ENCODE peak calls at places on chromosomes 7 and 10, in five cellular contexts. A is H7, O is brain microvascular endothelial cell, T is fibroblast of mammary gland, W is SJSA1. E is an unnamed sample.
A peak's percentile ranks its signal among the peaks of the same experiment; 100 is the strongest.

GRCh38 chr7:155209478-155209864 is 88.2 kb upstream of the INSIG1 start:
- DNase-seq in W (no peak), T (no peak), O (no peak), A (no peak), E (no peak)

GRCh38 chr10:5776150-5776880 is 36.9 kb downstream of the GDI2 start:
- DNase-seq in O (no peak), T (no peak), A (peak; percentile 63), W (peak; percentile 58), E (no peak)

GRCh38 chr10:30724296-30724695 is 94.7 kb upstream of the LYZL2 start:
- DNase-seq in W (no peak), T (no peak), O (no peak), A (no peak), E (no peak)

GRCh38 chr10:3126741-3127342 is 45.7 kb downstream of the PITRM1 start:
- DNase-seq in A (no peak), W (no peak), T (no peak), O (no peak), E (no peak)

GRCh38 chr10:98306501-98306900 is 38.5 kb upstream of the LOXL4 start:
- DNase-seq in A (no peak), W (no peak), T (no peak), O (no peak), E (no peak)

GRCh38 chr10:25390733-25391132 is 215.9 kb downstream of the GPR158 start:
- DNase-seq in W (no peak), T (no peak), O (no peak), A (no peak), E (no peak)

GRCh38 chr7:116706668-116707126 is 34.7 kb downstream of the MET start:
- DNase-seq in O (peak; percentile 59), T (peak; percentile 59), A (no peak), W (no peak), E (no peak)

GRCh38 chr7:27184342-27185012 is 555 bp downstream of the HOXA11 start:
- DNase-seq in T (peak; percentile 44), A (peak; percentile 81), W (peak; percentile 70), O (no peak), E (no peak)

GRCh38 chr7:117588352-117588794 is 108.5 kb downstream of the CFTR start:
- DNase-seq in A (no peak), O (no peak), W (no peak), T (peak; percentile 49), E (no peak)

GRCh38 chr7:77727936-77728701 is 31.9 kb downstream of the RSBN1L start:
- DNase-seq in O (no peak), T (peak; percentile 31), W (peak; percentile 81), A (peak; percentile 7), E (peak; percentile 51)

GRCh38 chr7:95493247-95493646 is 7.5 kb downstream of the ASB4 start:
- DNase-seq in A (no peak), O (peak; percentile 63), T (peak; percentile 67), W (peak; percentile 50), E (no peak)

GRCh38 chr10:103715430-103715829 is 139.9 kb downstream of the SH3PXD2A start:
- DNase-seq in O (peak; percentile 66), A (no peak), T (peak; percentile 85), W (no peak), E (no peak)

GRCh38 chr7:112161253-112162160 is 44.7 kb downstream of the DOCK4 start:
- DNase-seq in W (no peak), A (no peak), O (no peak), T (no peak), E (no peak)

DNA sequence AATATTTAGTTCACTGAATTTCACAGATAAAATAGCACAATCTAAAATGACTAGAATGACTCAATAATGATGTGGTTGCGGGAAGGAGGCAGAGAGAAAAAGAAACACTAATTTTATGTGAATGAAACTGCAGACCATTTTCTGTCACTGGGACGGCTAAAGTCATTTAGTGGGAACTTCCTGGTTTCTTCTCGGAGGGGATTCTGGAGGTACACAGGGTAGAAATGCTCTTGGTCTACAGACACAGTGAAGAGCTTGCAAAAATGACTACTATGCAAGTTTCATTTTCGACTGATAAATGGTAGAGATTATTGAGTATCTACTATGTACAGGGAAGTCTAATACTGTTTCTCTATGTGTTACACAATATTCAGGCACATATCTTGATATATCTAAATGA is 63.5 kb upstream of the LRRN3 start:
- DNase-seq in O (no peak), T (no peak), W (no peak), A (no peak), E (no peak)
- H3K4me3 ChIP-seq in O (no peak overlapping the region), T (no peak overlapping the region), W (no peak overlapping the region), A (no peak overlapping the region), E (no peak overlapping the region)

GRCh38 chr7:108515013-108515412 is 10.9 kb downstream of the PNPLA8 start:
- DNase-seq in A (no peak), O (no peak), T (peak; percentile 33), W (no peak), E (no peak)

GRCh38 chr7:108517951-108518350 is 8.0 kb downstream of the PNPLA8 start:
- DNase-seq in T (no peak), A (no peak), W (no peak), O (no peak), E (no peak)

GRCh38 chr7:108511939-108512338 is 14.0 kb downstream of the PNPLA8 start:
- DNase-seq in A (no peak), W (no peak), O (no peak), T (no peak), E (no peak)

DNA sequence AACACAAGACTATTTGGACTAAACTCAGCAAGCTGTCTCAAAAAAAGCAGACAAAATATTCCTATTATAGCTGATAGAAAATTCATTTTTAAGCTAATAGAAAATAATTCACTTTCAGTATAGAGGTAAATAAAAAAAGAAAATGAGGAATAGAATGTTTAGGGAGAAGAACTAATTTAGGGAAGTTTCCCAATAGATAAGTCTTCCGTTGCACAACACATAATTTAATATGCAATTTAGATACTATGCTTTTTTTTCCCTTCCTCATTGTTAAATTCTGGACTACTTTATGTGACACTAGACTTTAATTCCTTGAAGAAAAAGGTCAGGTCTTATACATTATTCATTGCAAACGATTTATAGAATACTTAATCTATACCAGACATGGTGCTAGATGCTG is 10.3 kb downstream of the PNPLA8 start:
- DNase-seq in O (no peak), W (no peak), T (no peak), A (no peak), E (no peak)
- H3K4me3 ChIP-seq in O (no peak overlapping the region), W (no peak overlapping the region), T (no peak overlapping the region), A (no peak overlapping the region), E (no peak overlapping the region)

GRCh38 chr10:21514808-21515580 is 10.5 kb downstream of the SKIDA1 start:
- DNase-seq in O (no peak), A (no peak), W (no peak), T (no peak), E (no peak)
- H3K4me3 ChIP-seq in O (peak overlapping the region; percentile 68), A (peak overlapping the region; percentile 55), W (no peak overlapping the region), T (no peak overlapping the region), E (peak overlapping the region; percentile 68)

GRCh38 chr7:115477193-115477651 is 553.3 kb downstream of the TFEC start:
- DNase-seq in A (peak; percentile 58), W (no peak), O (no peak), T (peak; percentile 7), E (no peak)
- H3K4me3 ChIP-seq in A (peak overlapping the region; percentile 44), W (no peak overlapping the region), O (peak overlapping the region; percentile 56), T (peak overlapping the region; percentile 34), E (peak overlapping the region; percentile 27)

GRCh38 chr10:130954326-130954905 is 357.1 kb downstream of the TCERG1L start:
- DNase-seq in W (no peak), O (no peak), A (no peak), T (no peak), E (no peak)

GRCh38 chr10:130957978-130958377 is 353.5 kb downstream of the TCERG1L start:
- DNase-seq in A (no peak), O (no peak), T (no peak), W (no peak), E (no peak)

GRCh38 chr10:130957423-130957822 is 354.1 kb downstream of the TCERG1L start:
- DNase-seq in W (no peak), A (no peak), T (no peak), O (no peak), E (no peak)

GRCh38 chr10:130958981-130959751 is 352.4 kb downstream of the TCERG1L start:
- DNase-seq in W (no peak), O (no peak), A (no peak), T (no peak), E (no peak)

DNA sequence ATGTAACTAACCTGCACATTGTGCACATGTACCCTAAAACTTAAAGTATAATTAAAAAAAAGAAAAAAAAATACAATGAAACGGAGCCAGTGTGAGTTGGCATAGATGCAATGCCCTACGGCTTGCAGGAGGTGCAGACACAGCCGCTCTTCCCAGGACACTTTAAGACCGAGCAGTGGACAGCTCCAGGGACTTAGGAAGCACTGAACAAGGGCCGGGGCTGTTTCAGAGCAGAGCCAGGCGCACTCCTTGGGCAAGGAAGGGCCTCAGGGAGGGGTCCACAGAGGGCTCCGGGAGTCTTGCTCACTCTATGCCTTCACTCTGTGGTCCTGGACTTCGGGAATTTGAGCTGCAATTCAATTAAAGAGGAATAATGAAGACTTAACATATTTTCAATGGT is 355.3 kb downstream of the TCERG1L start:
- DNase-seq in A (no peak), O (no peak), T (no peak), W (no peak), E (no peak)
- H3K4me3 ChIP-seq in A (no peak overlapping the region), O (no peak overlapping the region), T (no peak overlapping the region), W (no peak overlapping the region), E (no peak overlapping the region)